ENCODE peak calls at places on chromosomes 16 and 17, in six cellular contexts. One of them, this sample, is unnamed.

GRCh38 chr17:66904760-66905637 is 59.5 kb upstream of the CACNG4 start:
- DNase-seq in fibroblast of lung: peak; percentile 55
- DNase-seq in heart left ventricle: no peak
- DNase-seq in CD8-positive, alpha-beta memory T cell: no peak
- DNase-seq in effector memory CD4-positive, alpha-beta T cell: no peak
- DNase-seq in Peyer's patch: no peak
- DNase-seq in this sample: peak; percentile 71

GRCh38 chr17:17313350-17313991 is 10.3 kb downstream of the NT5M start:
- DNase-seq in effector memory CD4-positive, alpha-beta T cell: peak; percentile 46
- DNase-seq in CD8-positive, alpha-beta memory T cell: peak; percentile 71
- DNase-seq in heart left ventricle: no peak
- DNase-seq in fibroblast of lung: no peak
- DNase-seq in Peyer's patch: peak; percentile 83
- DNase-seq in this sample: peak; percentile 33

GRCh38 chr17:82458885-82459424 is 414 bp downstream of the NARF start:
- DNase-seq in fibroblast of lung: no peak
- DNase-seq in effector memory CD4-positive, alpha-beta T cell: peak; percentile 37
- DNase-seq in Peyer's patch: no peak
- DNase-seq in CD8-positive, alpha-beta memory T cell: no peak
- DNase-seq in heart left ventricle: peak; percentile 74
- DNase-seq in this sample: no peak

GRCh38 chr17:78806451-78806850 is 24.4 kb upstream of the CYTH1 start:
- DNase-seq in CD8-positive, alpha-beta memory T cell: peak; percentile 78
- DNase-seq in heart left ventricle: peak; percentile 48
- DNase-seq in fibroblast of lung: no peak
- DNase-seq in Peyer's patch: no peak
- DNase-seq in effector memory CD4-positive, alpha-beta T cell: peak; percentile 51
- DNase-seq in this sample: no peak

GRCh38 chr16:21649196-21649595 is 3.2 kb downstream of the IGSF6 start:
- DNase-seq in fibroblast of lung: no peak
- DNase-seq in CD8-positive, alpha-beta memory T cell: no peak
- DNase-seq in heart left ventricle: no peak
- DNase-seq in effector memory CD4-positive, alpha-beta T cell: no peak
- DNase-seq in Peyer's patch: no peak
- DNase-seq in this sample: no peak

GRCh38 chr16:11036040-11036439 is 91.7 kb downstream of the CLEC16A start:
- DNase-seq in fibroblast of lung: no peak
- DNase-seq in Peyer's patch: no peak
- DNase-seq in effector memory CD4-positive, alpha-beta T cell: no peak
- DNase-seq in CD8-positive, alpha-beta memory T cell: no peak
- DNase-seq in heart left ventricle: no peak
- DNase-seq in this sample: no peak

GRCh38 chr16:67547423-67548264 is 14.7 kb upstream of the CTCF start:
- DNase-seq in fibroblast of lung: no peak
- DNase-seq in Peyer's patch: peak; percentile 91
- DNase-seq in heart left ventricle: no peak
- DNase-seq in effector memory CD4-positive, alpha-beta T cell: peak; percentile 23
- DNase-seq in CD8-positive, alpha-beta memory T cell: peak; percentile 69
- DNase-seq in this sample: no peak

GRCh38 chr17:32152130-32152529 is 9.8 kb downstream of the RHOT1 start:
- DNase-seq in effector memory CD4-positive, alpha-beta T cell: no peak
- DNase-seq in CD8-positive, alpha-beta memory T cell: no peak
- DNase-seq in Peyer's patch: peak; percentile 78
- DNase-seq in fibroblast of lung: no peak
- DNase-seq in heart left ventricle: no peak
- DNase-seq in this sample: no peak

GRCh38 chr17:51860934-51861561 is 297.5 kb downstream of the CA10 start:
- DNase-seq in effector memory CD4-positive, alpha-beta T cell: no peak
- DNase-seq in heart left ventricle: no peak
- DNase-seq in CD8-positive, alpha-beta memory T cell: no peak
- DNase-seq in Peyer's patch: peak; percentile 46
- DNase-seq in fibroblast of lung: no peak
- DNase-seq in this sample: peak; percentile 75

GRCh38 chr16:14369734-14370598 is 260.1 kb downstream of the PARN start:
- DNase-seq in CD8-positive, alpha-beta memory T cell: no peak
- DNase-seq in fibroblast of lung: no peak
- DNase-seq in heart left ventricle: no peak
- DNase-seq in effector memory CD4-positive, alpha-beta T cell: no peak
- DNase-seq in Peyer's patch: no peak
- DNase-seq in this sample: no peak

GRCh38 chr17:35666967-35667552 is 64.4 kb upstream of the RASL10B start:
- DNase-seq in fibroblast of lung: no peak
- DNase-seq in effector memory CD4-positive, alpha-beta T cell: no peak
- DNase-seq in CD8-positive, alpha-beta memory T cell: no peak
- DNase-seq in Peyer's patch: peak; percentile 60
- DNase-seq in heart left ventricle: no peak
- DNase-seq in this sample: no peak

GRCh38 chr17:67613961-67614360 is 103.8 kb upstream of the NOL11 start:
- DNase-seq in Peyer's patch: peak; percentile 27
- DNase-seq in fibroblast of lung: no peak
- DNase-seq in heart left ventricle: no peak
- DNase-seq in effector memory CD4-positive, alpha-beta T cell: no peak
- DNase-seq in CD8-positive, alpha-beta memory T cell: no peak
- DNase-seq in this sample: no peak

GRCh38 chr17:55264640-55265298 is at the start of gene HLF:
- DNase-seq in heart left ventricle: peak; percentile 90
- DNase-seq in effector memory CD4-positive, alpha-beta T cell: peak; percentile 58
- DNase-seq in fibroblast of lung: peak; percentile 77
- DNase-seq in Peyer's patch: peak; percentile 88
- DNase-seq in CD8-positive, alpha-beta memory T cell: peak; percentile 68
- DNase-seq in this sample: peak; percentile 85

GRCh38 chr17:55453836-55454557 is 32.4 kb upstream of the MMD start:
- DNase-seq in effector memory CD4-positive, alpha-beta T cell: no peak
- DNase-seq in fibroblast of lung: no peak
- DNase-seq in CD8-positive, alpha-beta memory T cell: no peak
- DNase-seq in Peyer's patch: no peak
- DNase-seq in heart left ventricle: no peak
- DNase-seq in this sample: no peak

GRCh38 chr17:80832266-80832676 is 159.4 kb upstream of the CHMP6 start:
- DNase-seq in heart left ventricle: peak; percentile 37
- DNase-seq in effector memory CD4-positive, alpha-beta T cell: no peak
- DNase-seq in Peyer's patch: no peak
- DNase-seq in fibroblast of lung: peak; percentile 70
- DNase-seq in CD8-positive, alpha-beta memory T cell: no peak
- DNase-seq in this sample: peak; percentile 65

GRCh38 chr17:31549525-31550388 is 158.3 kb downstream of the RAB11FIP4 start:
- DNase-seq in heart left ventricle: peak; percentile 96
- DNase-seq in Peyer's patch: peak; percentile 96
- DNase-seq in effector memory CD4-positive, alpha-beta T cell: peak; percentile 77
- DNase-seq in fibroblast of lung: peak; percentile 93
- DNase-seq in CD8-positive, alpha-beta memory T cell: peak; percentile 81
- DNase-seq in this sample: peak; percentile 82

GRCh38 chr17:12867726-12868125 is 78.4 kb downstream of the ARHGAP44 start:
- DNase-seq in heart left ventricle: no peak
- DNase-seq in CD8-positive, alpha-beta memory T cell: no peak
- DNase-seq in Peyer's patch: no peak
- DNase-seq in fibroblast of lung: no peak
- DNase-seq in effector memory CD4-positive, alpha-beta T cell: no peak
- DNase-seq in this sample: no peak

GRCh38 chr17:14124854-14125253 is 55.5 kb downstream of the COX10 start:
- DNase-seq in heart left ventricle: no peak
- DNase-seq in fibroblast of lung: no peak
- DNase-seq in CD8-positive, alpha-beta memory T cell: no peak
- DNase-seq in Peyer's patch: no peak
- DNase-seq in effector memory CD4-positive, alpha-beta T cell: no peak
- DNase-seq in this sample: no peak

GRCh38 chr17:2965621-2966275 is 97.7 kb downstream of the OR1D5 start:
- DNase-seq in heart left ventricle: no peak
- DNase-seq in Peyer's patch: no peak
- DNase-seq in effector memory CD4-positive, alpha-beta T cell: no peak
- DNase-seq in fibroblast of lung: peak; percentile 55
- DNase-seq in CD8-positive, alpha-beta memory T cell: no peak
- DNase-seq in this sample: peak; percentile 48

GRCh38 chr17:7631398-7632380 is 1.8 kb downstream of the SHBG start:
- DNase-seq in fibroblast of lung: no peak
- DNase-seq in CD8-positive, alpha-beta memory T cell: no peak
- DNase-seq in Peyer's patch: no peak
- DNase-seq in effector memory CD4-positive, alpha-beta T cell: no peak
- DNase-seq in heart left ventricle: no peak
- DNase-seq in this sample: peak; percentile 20

GRCh38 chr17:14019186-14019956 is 49.9 kb upstream of the COX10 start:
- DNase-seq in fibroblast of lung: peak; percentile 42
- DNase-seq in effector memory CD4-positive, alpha-beta T cell: no peak
- DNase-seq in Peyer's patch: no peak
- DNase-seq in CD8-positive, alpha-beta memory T cell: no peak
- DNase-seq in heart left ventricle: no peak
- DNase-seq in this sample: no peak

GRCh38 chr16:27181020-27181419 is 22.3 kb upstream of the KDM8 start:
- DNase-seq in CD8-positive, alpha-beta memory T cell: no peak
- DNase-seq in effector memory CD4-positive, alpha-beta T cell: no peak
- DNase-seq in Peyer's patch: no peak
- DNase-seq in fibroblast of lung: no peak
- DNase-seq in heart left ventricle: no peak
- DNase-seq in this sample: no peak

GRCh38 chr17:47810901-47811635 is 10.5 kb downstream of the OSBPL7 start:
- DNase-seq in Peyer's patch: peak; percentile 45
- DNase-seq in effector memory CD4-positive, alpha-beta T cell: no peak
- DNase-seq in heart left ventricle: no peak
- DNase-seq in CD8-positive, alpha-beta memory T cell: no peak
- DNase-seq in fibroblast of lung: no peak
- DNase-seq in this sample: no peak

GRCh38 chr16:13291934-13292333 is 390.5 kb downstream of the SHISA9 start:
- DNase-seq in heart left ventricle: no peak
- DNase-seq in Peyer's patch: no peak
- DNase-seq in fibroblast of lung: no peak
- DNase-seq in CD8-positive, alpha-beta memory T cell: no peak
- DNase-seq in effector memory CD4-positive, alpha-beta T cell: no peak
- DNase-seq in this sample: no peak

GRCh38 chr17:83050651-83051422 is 28.6 kb upstream of the METRNL start:
- DNase-seq in heart left ventricle: peak; percentile 62
- DNase-seq in fibroblast of lung: no peak
- DNase-seq in CD8-positive, alpha-beta memory T cell: no peak
- DNase-seq in Peyer's patch: no peak
- DNase-seq in effector memory CD4-positive, alpha-beta T cell: no peak
- DNase-seq in this sample: no peak

GRCh38 chr16:83579027-83579426 is 228.8 kb upstream of the HSBP1 start:
- DNase-seq in fibroblast of lung: no peak
- DNase-seq in Peyer's patch: no peak
- DNase-seq in CD8-positive, alpha-beta memory T cell: no peak
- DNase-seq in heart left ventricle: no peak
- DNase-seq in effector memory CD4-positive, alpha-beta T cell: no peak
- DNase-seq in this sample: no peak

GRCh38 chr17:17990282-17990681 is 17.6 kb downstream of the DRC3 start:
- DNase-seq in effector memory CD4-positive, alpha-beta T cell: no peak
- DNase-seq in CD8-positive, alpha-beta memory T cell: no peak
- DNase-seq in heart left ventricle: no peak
- DNase-seq in Peyer's patch: no peak
- DNase-seq in fibroblast of lung: no peak
- DNase-seq in this sample: no peak

GRCh38 chr17:77291591-77292386 is 151.0 kb downstream of the SEC14L1 start:
- DNase-seq in effector memory CD4-positive, alpha-beta T cell: no peak
- DNase-seq in Peyer's patch: no peak
- DNase-seq in fibroblast of lung: no peak
- DNase-seq in CD8-positive, alpha-beta memory T cell: no peak
- DNase-seq in heart left ventricle: no peak
- DNase-seq in this sample: no peak

DNA sequence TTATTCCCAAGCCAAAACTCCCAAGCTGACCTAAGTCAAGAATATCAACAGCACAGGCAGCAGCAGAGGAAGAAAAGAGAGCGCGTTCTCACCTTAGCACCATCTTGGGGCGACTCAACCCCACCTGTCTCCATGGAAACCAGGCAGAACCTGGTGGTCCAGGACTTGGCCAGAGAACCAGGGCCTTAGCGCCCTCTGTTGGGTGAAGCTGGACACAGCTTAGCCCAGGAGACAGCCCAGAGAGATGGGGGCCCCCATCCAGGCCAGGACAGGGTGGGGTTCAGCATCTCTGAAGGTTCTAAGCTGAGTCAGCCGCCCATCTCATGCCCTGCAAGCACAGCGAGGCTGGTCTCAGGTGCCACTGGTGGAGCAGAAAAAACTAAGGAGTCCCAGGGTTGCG is 60.1 kb upstream of the TMEM132E start:
- DNase-seq in fibroblast of lung: no peak
- DNase-seq in effector memory CD4-positive, alpha-beta T cell: no peak
- DNase-seq in CD8-positive, alpha-beta memory T cell: no peak
- DNase-seq in heart left ventricle: no peak
- DNase-seq in Peyer's patch: no peak
- DNase-seq in this sample: peak; percentile 44
- H3K4me3 ChIP-seq in fibroblast of lung: no peak overlapping the region
- H3K4me3 ChIP-seq in effector memory CD4-positive, alpha-beta T cell: no peak overlapping the region
- H3K4me3 ChIP-seq in CD8-positive, alpha-beta memory T cell: no peak overlapping the region
- H3K4me3 ChIP-seq in heart left ventricle: no peak overlapping the region
- H3K4me3 ChIP-seq in Peyer's patch: no peak overlapping the region
- H3K4me3 ChIP-seq in this sample: no peak overlapping the region

GRCh38 chr17:27318228-27318627 is 24.3 kb downstream of the WSB1 start:
- DNase-seq in CD8-positive, alpha-beta memory T cell: no peak
- DNase-seq in fibroblast of lung: no peak
- DNase-seq in heart left ventricle: no peak
- DNase-seq in effector memory CD4-positive, alpha-beta T cell: no peak
- DNase-seq in Peyer's patch: no peak
- DNase-seq in this sample: no peak
- H3K36me3 ChIP-seq in CD8-positive, alpha-beta memory T cell: peaks cover 22% of the 10 kb centered on the region
- H3K36me3 ChIP-seq in fibroblast of lung: peaks cover 6% of the 10 kb centered on the region
- H3K36me3 ChIP-seq in heart left ventricle: peaks cover 24% of the 10 kb centered on the region
- H3K36me3 ChIP-seq in effector memory CD4-positive, alpha-beta T cell: peaks cover 21% of the 10 kb centered on the region
- H3K36me3 ChIP-seq in Peyer's patch: peaks cover 55% of the 10 kb centered on the region
- H3K36me3 ChIP-seq in this sample: peaks cover 5% of the 10 kb centered on the region

DNA sequence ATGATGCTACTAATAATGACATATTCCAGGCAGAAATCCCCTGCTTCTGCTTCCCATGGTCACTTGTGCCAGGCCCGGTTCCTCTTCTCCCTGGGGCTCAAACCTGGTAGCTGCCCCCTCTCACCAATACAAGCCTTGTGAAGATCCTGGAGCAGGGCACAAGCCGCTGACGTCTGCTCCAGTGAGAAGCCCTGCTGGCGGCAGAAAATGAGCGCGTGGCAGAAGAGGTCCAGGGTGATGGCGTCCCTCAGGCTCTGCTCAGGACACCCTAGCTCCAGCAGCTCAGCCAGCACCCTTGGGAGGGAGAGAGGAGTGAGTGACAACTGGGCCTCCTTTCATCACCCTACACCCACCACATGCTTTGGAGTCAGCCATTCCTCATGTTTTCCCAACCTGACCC is 1.7 kb downstream of the CFAP119 start:
- DNase-seq in Peyer's patch: no peak
- DNase-seq in fibroblast of lung: no peak
- DNase-seq in CD8-positive, alpha-beta memory T cell: no peak
- DNase-seq in heart left ventricle: no peak
- DNase-seq in effector memory CD4-positive, alpha-beta T cell: no peak
- DNase-seq in this sample: no peak
- H3K4me3 ChIP-seq in Peyer's patch: no peak overlapping the region
- H3K4me3 ChIP-seq in fibroblast of lung: no peak overlapping the region
- H3K4me3 ChIP-seq in CD8-positive, alpha-beta memory T cell: no peak overlapping the region
- H3K4me3 ChIP-seq in heart left ventricle: no peak overlapping the region
- H3K4me3 ChIP-seq in effector memory CD4-positive, alpha-beta T cell: no peak overlapping the region
- H3K4me3 ChIP-seq in this sample: no peak overlapping the region

DNA sequence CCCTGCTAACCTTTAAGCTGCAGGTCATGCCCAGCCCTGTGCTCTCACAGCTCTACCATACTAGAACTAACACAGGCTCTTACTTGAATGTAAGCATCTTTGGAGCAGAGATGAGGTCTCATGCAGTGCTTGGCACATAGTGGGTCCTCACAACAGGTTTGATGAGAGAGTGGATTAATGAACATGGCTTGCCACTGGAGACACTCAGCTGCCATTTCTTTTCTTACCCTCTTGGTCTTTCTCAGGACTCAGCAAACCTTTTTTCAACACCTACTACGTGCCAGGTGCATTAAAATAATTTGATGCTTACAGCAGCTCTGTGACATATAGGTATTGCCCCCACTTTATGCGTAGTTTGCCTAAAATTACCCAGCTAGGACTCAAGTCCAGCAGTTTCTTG is 133.2 kb downstream of the MSI2 start:
- DNase-seq in effector memory CD4-positive, alpha-beta T cell: no peak
- DNase-seq in heart left ventricle: no peak
- DNase-seq in fibroblast of lung: no peak
- DNase-seq in CD8-positive, alpha-beta memory T cell: no peak
- DNase-seq in Peyer's patch: no peak
- DNase-seq in this sample: no peak
- H3K36me3 ChIP-seq in effector memory CD4-positive, alpha-beta T cell: no peaks in the 10 kb centered on the region
- H3K36me3 ChIP-seq in heart left ventricle: no peaks in the 10 kb centered on the region
- H3K36me3 ChIP-seq in fibroblast of lung: no peaks in the 10 kb centered on the region
- H3K36me3 ChIP-seq in CD8-positive, alpha-beta memory T cell: no peaks in the 10 kb centered on the region
- H3K36me3 ChIP-seq in Peyer's patch: no peaks in the 10 kb centered on the region
- H3K36me3 ChIP-seq in this sample: peaks cover 28% of the 10 kb centered on the region

This sample was measured in BE2C.